ENCODE peak calls at places on chromosomes 1 and 21, in four cellular contexts. E is upper lobe of left lung, I is suprapubic skin, G is prostate gland. X is an unnamed sample.

GRCh38 chr1:201506092-201506491 is 831 bp downstream of the CSRP1 start:
- DNase-seq in E (no peak), G (no peak), I (no peak), X (no peak)

GRCh38 chr1:84282780-84283333 is 18.7 kb upstream of the SAMD13 start:
- DNase-seq in I (no peak), E (no peak), G (no peak), X (no peak)

GRCh38 chr1:38958967-38959366 is 17.3 kb upstream of the RHBDL2 start:
- DNase-seq in E (no peak), G (no peak), I (no peak), X (no peak)

GRCh38 chr1:31501505-31501904 is 74.8 kb upstream of the TINAGL1 start:
- DNase-seq in I (no peak), E (no peak), G (no peak), X (no peak)

GRCh38 chr21:37563641-37564340 is 197.2 kb downstream of the DYRK1A start:
- DNase-seq in G (peak; percentile 93), I (peak; percentile 94), E (peak; percentile 97), X (peak; percentile 99)

GRCh38 chr1:16984717-16985116 is 4.3 kb upstream of the MFAP2 start:
- DNase-seq in G (peak; percentile 47), I (peak; percentile 93), E (no peak), X (no peak)

GRCh38 chr1:16204634-16205332 is 7.7 kb downstream of the ARHGEF19 start:
- DNase-seq in E (no peak), G (no peak), I (no peak), X (peak; percentile 83)

GRCh38 chr21:36164427-36164784 is 7.8 kb downstream of the DOP1B start:
- DNase-seq in I (no peak), G (peak; percentile 66), E (no peak), X (no peak)

GRCh38 chr21:39109596-39110210 is 73.5 kb downstream of the PSMG1 start:
- DNase-seq in G (no peak), E (no peak), I (no peak), X (no peak)

GRCh38 chr21:37060296-37060695 is 12.6 kb downstream of the PIGP start:
- DNase-seq in G (no peak), I (no peak), E (no peak), X (no peak)

GRCh38 chr1:20534659-20535417 is 17.5 kb upstream of the FAM43B start:
- DNase-seq in G (no peak), I (no peak), E (peak; percentile 30), X (no peak)

GRCh38 chr1:58927722-58928085 is 143.9 kb upstream of the JUN start:
- DNase-seq in I (no peak), E (no peak), G (no peak), X (no peak)

GRCh38 chr1:162977944-162978568 is 91.1 kb upstream of the RGS4 start:
- DNase-seq in E (no peak), G (no peak), I (no peak), X (no peak)

GRCh38 chr1:41868241-41868953 is 50.3 kb downstream of the HIVEP3 start:
- DNase-seq in I (no peak), G (no peak), E (no peak), X (no peak)
- H3K4me1 ChIP-seq in I (no peaks in the 10 kb centered on the region), G (no peaks in the 10 kb centered on the region), E (no peaks in the 10 kb centered on the region), X (peaks cover 8% of the 10 kb centered on the region)

DNA sequence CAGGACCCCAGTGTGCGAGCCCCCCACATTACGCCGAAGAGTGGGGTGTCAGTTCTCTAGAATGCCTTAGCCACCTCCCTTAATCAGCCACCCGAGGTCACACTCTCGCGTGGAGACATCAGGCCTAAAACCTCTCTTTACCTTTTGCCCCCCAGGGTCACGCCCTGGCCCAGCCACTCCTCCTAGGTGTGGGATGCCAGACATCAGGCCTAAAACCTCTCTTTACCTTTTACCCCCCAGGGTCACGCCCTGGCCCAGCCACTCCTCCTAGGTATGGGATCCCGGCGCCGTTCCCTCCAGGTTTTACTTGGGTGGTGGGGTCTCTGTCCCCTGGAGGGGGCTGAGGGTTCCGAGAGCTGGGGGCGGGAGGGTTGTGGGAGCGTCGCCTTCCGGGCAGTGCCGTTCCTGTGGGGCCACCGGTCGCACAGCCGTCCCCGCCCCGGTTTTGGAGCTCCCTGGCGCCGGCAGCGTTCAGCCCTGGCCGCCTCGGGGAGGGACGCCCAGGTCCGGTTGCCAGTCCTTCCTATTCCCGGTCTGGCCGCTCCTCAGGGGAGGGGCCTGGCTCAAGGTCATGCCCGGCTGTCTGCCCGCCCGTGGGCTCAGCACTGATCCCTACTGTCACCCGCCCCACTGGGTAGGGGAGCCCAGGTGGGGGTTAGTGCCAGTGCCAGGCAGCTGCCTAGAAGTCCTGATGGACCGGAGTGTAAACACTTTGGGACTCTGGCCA is 882 bp downstream of the VPS13D start:
- DNase-seq in G (peak; percentile 36), E (peak; percentile 90), I (peak; percentile 75), X (peak; percentile 88)
- TF ChIP-seq POLR2AphosphoS5 in G (no peak), E (peak; percentile 54), I (no peak), X (peak; percentile 83)

DNA sequence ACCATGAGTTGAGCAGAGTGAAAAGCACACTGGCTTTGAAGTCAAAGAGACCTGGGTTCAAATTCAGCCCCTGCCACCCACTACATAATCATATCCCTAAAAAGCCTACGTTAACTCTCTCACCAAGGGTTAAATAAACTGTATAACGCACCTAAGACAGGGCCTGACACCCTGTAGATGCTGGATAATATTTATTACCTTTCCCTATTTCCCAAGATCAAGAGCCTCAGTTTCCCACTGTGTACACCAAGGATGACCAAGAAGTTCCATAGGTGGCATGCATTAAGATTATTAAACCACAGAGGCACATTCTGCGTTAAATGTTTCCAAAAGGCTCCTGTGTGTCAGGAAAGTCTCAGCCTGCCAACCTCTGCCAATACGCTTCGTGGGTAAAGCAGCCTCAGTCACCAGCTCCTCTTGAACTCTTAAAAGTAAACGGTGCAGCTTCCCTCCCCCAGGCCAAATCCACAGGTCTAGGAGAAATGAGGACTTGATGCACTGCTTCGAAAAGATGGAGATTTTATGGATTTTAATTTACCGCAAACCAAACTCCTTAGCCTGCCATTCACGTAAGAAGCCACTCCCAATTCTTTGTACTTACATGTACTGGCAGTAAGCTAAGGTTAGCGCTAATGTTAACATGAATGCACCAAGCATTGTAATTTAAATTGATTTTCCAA is 2.7 kb downstream of the USP24 start:
- DNase-seq in G (no peak), I (no peak), E (no peak), X (no peak)
- H3K4me1 ChIP-seq in G (peaks cover 3% of the 10 kb centered on the region), I (peaks cover 69% of the 10 kb centered on the region), E (peaks cover 63% of the 10 kb centered on the region), X (peaks cover 87% of the 10 kb centered on the region)

GRCh38 chr1:154352245-154352580 is 26.9 kb downstream of the ATP8B2 start:
- DNase-seq in G (no peak), I (no peak), E (no peak), X (no peak)

GRCh38 chr1:154351363-154352068 is 26.2 kb downstream of the ATP8B2 start:
- DNase-seq in E (no peak), I (no peak), G (peak; percentile 82), X (no peak)

GRCh38 chr1:154353966-154354365 is 28.6 kb downstream of the ATP8B2 start:
- DNase-seq in G (no peak), E (no peak), I (no peak), X (no peak)

GRCh38 chr1:154352581-154353459 is 27.5 kb downstream of the ATP8B2 start:
- DNase-seq in G (peak; percentile 32), E (peak; percentile 86), I (no peak), X (peak; percentile 83)

DNA sequence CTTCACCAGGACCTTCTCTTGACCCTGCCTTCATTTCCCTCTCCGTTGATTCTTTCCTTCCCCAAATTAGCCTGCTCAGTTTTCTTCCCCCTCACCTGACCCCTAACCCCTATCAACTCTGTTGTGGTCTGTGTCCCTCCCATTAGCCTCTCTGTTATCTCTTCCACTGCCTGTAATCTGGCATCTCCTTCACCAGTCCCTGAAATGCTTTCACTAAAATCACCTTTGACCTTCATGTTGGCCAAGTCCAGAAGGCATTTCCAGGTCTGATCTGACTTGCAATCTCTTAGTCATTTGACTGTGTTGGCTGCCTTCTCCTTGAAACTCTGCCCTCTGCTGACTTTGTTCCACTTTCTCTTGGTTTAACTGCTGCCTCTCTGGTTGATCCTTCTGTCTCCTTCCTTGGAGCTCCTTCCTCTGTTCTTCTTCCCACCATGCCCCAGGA is 28.2 kb downstream of the ATP8B2 start:
- DNase-seq in E (no peak), I (no peak), G (no peak), X (no peak)
- TF ChIP-seq POLR2AphosphoS5 in E (no peak), I (no peak), G (no peak), X (no peak)

GRCh38 chr1:115655307-115655664 is 13.5 kb downstream of the VANGL1 start:
- DNase-seq in G (no peak), E (no peak), I (no peak), X (no peak)

GRCh38 chr1:115654125-115654524 is 12.4 kb downstream of the VANGL1 start:
- DNase-seq in G (no peak), I (no peak), E (no peak), X (no peak)

GRCh38 chr1:115655916-115656315 is 14.1 kb downstream of the VANGL1 start:
- DNase-seq in G (no peak), I (no peak), E (no peak), X (no peak)

GRCh38 chr1:115656461-115657077 is 14.8 kb downstream of the VANGL1 start:
- DNase-seq in G (no peak), E (no peak), I (no peak), X (no peak)

DNA sequence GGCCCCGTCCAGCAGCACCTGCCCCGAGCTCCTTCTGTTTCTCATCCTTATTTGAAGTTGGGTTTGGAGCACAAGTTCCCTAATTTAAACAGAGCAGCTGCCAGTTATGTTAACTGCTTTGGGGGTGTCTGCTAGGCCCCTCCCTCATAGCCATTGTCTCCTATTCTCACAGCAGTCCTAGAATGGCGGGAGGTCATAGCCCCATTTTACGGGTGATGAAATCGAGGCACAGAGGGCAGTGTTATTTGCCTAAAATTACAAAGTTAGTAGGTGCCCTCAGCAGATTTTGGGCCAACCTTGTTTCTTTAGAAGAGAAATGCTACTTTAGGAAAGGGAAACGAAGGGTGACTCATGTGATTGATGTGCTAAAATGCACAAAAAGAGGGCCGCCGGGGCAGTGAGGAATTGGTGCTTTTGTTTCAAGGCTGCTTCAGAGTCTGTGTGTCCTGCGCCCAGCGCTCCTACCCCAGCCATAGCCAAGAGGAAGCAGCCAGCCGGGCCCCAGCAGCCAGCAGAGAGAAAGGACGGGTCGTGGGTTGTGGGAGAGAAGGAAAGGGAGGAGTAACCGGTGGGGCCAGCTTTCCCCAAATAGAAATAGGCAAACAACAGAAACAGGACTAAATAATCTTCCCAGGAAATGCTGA is 13.0 kb downstream of the VANGL1 start:
- DNase-seq in G (peak; percentile 58), I (no peak), E (peak; percentile 24), X (no peak)
- H3K4me1 ChIP-seq in G (peaks cover 13% of the 10 kb centered on the region), I (peaks cover 42% of the 10 kb centered on the region), E (peaks cover 8% of the 10 kb centered on the region), X (no peaks in the 10 kb centered on the region)

DNA sequence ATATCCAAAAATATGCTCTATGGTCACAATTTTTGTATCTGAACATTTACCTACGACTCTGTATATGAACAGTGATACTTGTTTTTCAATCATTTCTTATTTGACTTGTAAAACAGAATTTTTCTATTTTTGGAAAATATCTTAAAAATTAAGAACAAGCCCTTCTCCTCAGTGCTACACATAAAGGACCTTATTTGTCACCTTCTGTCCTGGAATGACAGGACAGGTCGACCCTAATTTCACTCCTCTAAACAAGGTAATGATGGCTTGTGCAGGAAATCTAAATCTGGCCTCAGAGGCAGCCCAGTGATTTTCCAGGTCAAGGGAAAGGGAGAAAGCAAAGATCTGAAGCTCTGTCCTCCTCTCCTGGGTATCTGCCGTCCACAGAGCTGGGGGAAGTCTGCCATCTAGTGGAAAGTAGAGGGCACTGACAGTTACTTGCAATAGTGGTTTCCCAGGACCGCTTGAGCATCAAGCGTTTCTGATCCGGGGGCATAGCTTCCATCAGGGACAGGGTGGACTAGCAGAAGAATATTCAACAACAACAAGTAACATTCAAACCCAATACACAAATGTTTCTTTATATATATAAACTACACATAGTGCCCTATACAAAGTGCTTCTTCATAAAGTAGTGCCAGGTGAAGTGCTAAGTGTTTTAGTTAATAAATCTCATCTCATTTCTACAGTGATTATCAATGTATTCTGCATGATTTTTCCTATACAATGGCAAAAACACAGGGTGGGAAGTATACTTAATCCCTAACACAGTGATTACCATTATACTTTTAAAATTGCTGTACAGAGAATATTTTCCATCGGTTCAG is 74.6 kb downstream of the SLC25A24 start:
- DNase-seq in I (peak; percentile 82), E (no peak), G (peak; percentile 76), X (peak; percentile 83)
- TF ChIP-seq POLR2AphosphoS5 in I (no peak), E (no peak), G (peak; percentile 84), X (no peak)

GRCh38 chr1:167635233-167635648 is 5.2 kb downstream of the RCSD1 start:
- DNase-seq in G (no peak), E (peak; percentile 71), I (no peak), X (no peak)
- H3K4me1 ChIP-seq in G (no peaks in the 10 kb centered on the region), E (peaks cover 19% of the 10 kb centered on the region), I (peaks cover 15% of the 10 kb centered on the region), X (peaks cover 92% of the 10 kb centered on the region)